ENCODE peak calls at places on chromosome X, in five cellular contexts. H is WTC11, M is H1, F is HepG2, D is GM12878. V is an unnamed sample.

GRCh38 chrX:151871244-151871643 is 41.4 kb upstream of the MAGEA4 start:
- DNase-seq in H (no peak), M (no peak), F (peak), D (no peak), V (no peak)

GRCh38 chrX:120299928-120300327 is 11.3 kb downstream of the TMEM255A start:
- DNase-seq in H (no peak), M (no peak), F (peak), D (no peak), V (peak)

GRCh38 chrX:30504309-30504708 is 73.3 kb downstream of the TASL start:
- DNase-seq in H (no peak), M (no peak), F (peak), D (peak), V (peak)

GRCh38 chrX:13131511-13132137 is 87.2 kb upstream of the FAM9C start:
- DNase-seq in H (no peak), M (no peak), F (peak), D (no peak), V (no peak)

GRCh38 chrX:102651242-102651967 is at the start of gene GPRASP1:
- DNase-seq in H (peak), M (peak), F (no peak), D (no peak), V (no peak)

GRCh38 chrX:12958059-12958458 is 16.9 kb upstream of the TMSB4X start:
- DNase-seq in H (no peak), M (no peak), F (no peak), D (peak), V (no peak)

GRCh38 chrX:113962338-113962737 is 621.5 kb upstream of the HTR2C start:
- DNase-seq in H (no peak), M (no peak), F (no peak), D (no peak), V (no peak)

GRCh38 chrX:136880003-136880451 is 498 bp downstream of the RBMX start:
- DNase-seq in H (no peak), M (peak), F (no peak), D (no peak), V (peak)

GRCh38 chrX:125295337-125295736 is 24.3 kb upstream of the TEX13C start:
- DNase-seq in H (no peak), M (no peak), F (no peak), D (no peak), V (no peak)

GRCh38 chrX:130994671-130995070 is 63.5 kb upstream of the ARHGAP36 start:
- DNase-seq in H (peak), M (peak), F (no peak), D (no peak), V (peak)

GRCh38 chrX:37873220-37873619 is 25.8 kb upstream of the DYNLT3 start:
- DNase-seq in H (no peak), M (no peak), F (no peak), D (no peak), V (no peak)

GRCh38 chrX:12895856-12896255 is 10.6 kb upstream of the TLR8 start:
- DNase-seq in H (no peak), M (no peak), F (no peak), D (no peak), V (no peak)

GRCh38 chrX:76228499-76228898 is 55.6 kb downstream of the PBDC1 start:
- DNase-seq in H (no peak), M (no peak), F (no peak), D (no peak), V (no peak)

GRCh38 chrX:112672788-112673560 is 6.8 kb downstream of the LHFPL1 start:
- DNase-seq in H (no peak), M (no peak), F (no peak), D (no peak), V (no peak)

GRCh38 chrX:30153881-30154260 is 61.5 kb upstream of the MAGEB2 start:
- DNase-seq in H (no peak), M (no peak), F (no peak), D (no peak), V (no peak)

GRCh38 chrX:133655262-133655913 is 240.1 kb upstream of the GPC4 start:
- DNase-seq in H (no peak), M (no peak), F (no peak), D (no peak), V (no peak)

GRCh38 chrX:24874604-24875247 is 141.0 kb downstream of the ARX start:
- DNase-seq in H (peak), M (no peak), F (no peak), D (no peak), V (no peak)

GRCh38 chrX:17535229-17535628 is 160.2 kb downstream of the NHS start:
- DNase-seq in H (peak), M (peak), F (peak), D (no peak), V (peak)

GRCh38 chrX:8879750-8880149 is 78.6 kb upstream of the FAM9A start:
- DNase-seq in H (peak), M (peak), F (peak), D (no peak), V (peak)

GRCh38 chrX:72395252-72395651 is 89.5 kb upstream of the CITED1 start:
- DNase-seq in H (no peak), M (no peak), F (no peak), D (no peak), V (no peak)

GRCh38 chrX:46298821-46299220 is 246.4 kb downstream of the ZNF674 start:
- DNase-seq in H (no peak), M (no peak), F (no peak), D (no peak), V (no peak)

GRCh38 chrX:41720125-41720780 is 3.7 kb upstream of the GPR82 start:
- DNase-seq in H (no peak), M (no peak), F (no peak), D (peak), V (no peak)

GRCh38 chrX:87167841-87168240 is 349.8 kb upstream of the KLHL4 start:
- DNase-seq in H (no peak), M (no peak), F (no peak), D (no peak), V (no peak)

GRCh38 chrX:151206871-151207270 is 30.5 kb downstream of the GPR50 start:
- DNase-seq in H (no peak), M (no peak), F (no peak), D (no peak), V (no peak)

GRCh38 chrX:27815209-27815608 is 7.4 kb downstream of the MAGEB10 start:
- DNase-seq in H (no peak), M (no peak), F (no peak), D (no peak), V (no peak)

GRCh38 chrX:56798866-56799864 is 70.1 kb downstream of the NBDY start:
- DNase-seq in H (no peak), M (peak), F (peak), D (no peak), V (no peak)

GRCh38 chrX:17703201-17703600 is 34.1 kb upstream of the SCML1 start:
- DNase-seq in H (no peak), M (no peak), F (no peak), D (no peak), V (no peak)

GRCh38 chrX:19381326-19381725 is 37.6 kb downstream of the PDHA1 start:
- DNase-seq in H (no peak), M (no peak), F (no peak), D (no peak), V (no peak)

GRCh38 chrX:69103539-69103938 is 61.7 kb downstream of the PJA1 start:
- DNase-seq in H (no peak), M (no peak), F (no peak), D (no peak), V (no peak)

GRCh38 chrX:13432776-13433605 is 113.1 kb upstream of the ATXN3L start:
- DNase-seq in H (no peak), M (no peak), F (no peak), D (no peak), V (no peak)

GRCh38 chrX:37686979-37687378 is 1.4 kb downstream of the XK start:
- DNase-seq in H (no peak), M (no peak), F (no peak), D (no peak), V (no peak)

GRCh38 chrX:3443186-3443585 is 96.7 kb upstream of the MXRA5 start:
- DNase-seq in H (no peak), M (no peak), F (no peak), D (no peak), V (no peak)

GRCh38 chrX:53445977-53446376 is 11.8 kb upstream of the HSD17B10 start:
- DNase-seq in H (peak), M (peak), F (peak), D (no peak), V (peak)

GRCh38 chrX:83819304-83819703 is 41.6 kb upstream of the CYLC1 start:
- DNase-seq in H (peak), M (no peak), F (no peak), D (no peak), V (no peak)

GRCh38 chrX:54540289-54540688 is 10.3 kb downstream of the GNL3L start:
- DNase-seq in H (no peak), M (no peak), F (no peak), D (no peak), V (no peak)

GRCh38 chrX:74493806-74494205 is 72.5 kb downstream of the SLC16A2 start:
- DNase-seq in H (peak), M (no peak), F (no peak), D (no peak), V (no peak)

GRCh38 chrX:31213941-31214340 is 142.1 kb upstream of the FTHL17 start:
- DNase-seq in H (peak), M (no peak), F (no peak), D (no peak), V (peak)

GRCh38 chrX:84339507-84340364 is 151.7 kb upstream of the RPS6KA6 start:
- DNase-seq in H (no peak), M (no peak), F (peak), D (no peak), V (peak)

GRCh38 chrX:54482839-54483593 is 13.0 kb downstream of the FGD1 start:
- DNase-seq in H (peak), M (peak), F (no peak), D (no peak), V (no peak)

GRCh38 chrX:19512961-19513360 is 2.3 kb downstream of the MAP3K15 start:
- DNase-seq in H (no peak), M (no peak), F (no peak), D (no peak), V (no peak)

GRCh38 chrX:153592966-153593688 is 5.8 kb downstream of the CCNQ start:
- DNase-seq in H (no peak), M (no peak), F (no peak), D (no peak), V (no peak)
- TF ChIP-seq ATF2 in H (no peak), M (no peak), F (no peak), D (no peak), V (no peak)

DNA sequence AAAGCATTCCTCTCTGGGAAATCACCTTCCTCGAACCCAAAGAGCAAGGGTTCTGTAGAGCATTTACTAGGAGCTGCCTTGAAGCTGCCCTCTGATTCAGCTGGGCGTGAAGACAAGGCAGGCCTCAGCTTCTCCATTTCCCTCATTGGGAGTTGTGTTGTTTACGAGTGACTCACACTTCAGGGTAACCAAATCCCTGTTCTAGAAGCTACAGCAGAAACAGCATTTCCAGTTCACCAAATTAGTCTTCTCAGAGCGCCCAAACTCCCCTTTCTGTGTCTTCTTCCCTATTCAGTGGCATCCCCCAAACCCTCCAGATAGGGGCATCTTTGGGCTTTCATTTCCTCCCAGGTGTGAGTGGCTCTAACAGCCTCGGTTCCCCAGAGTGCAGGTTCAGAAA is 858 bp upstream of the XPNPEP2 start:
- DNase-seq in H (no peak), M (no peak), F (no peak), D (no peak), V (no peak)
- TF ChIP-seq ATF2 in H (no peak), M (no peak), F (no peak), D (no peak), V (no peak)

GRCh38 chrX:15146515-15146914 is 123.4 kb downstream of the ASB9 start:
- DNase-seq in H (peak), M (peak), F (no peak), D (no peak), V (peak)
- TF ChIP-seq ATF2 in H (no peak), M (no peak), F (no peak), D (no peak), V (no peak)

GRCh38 chrX:1307626-1308340 is 28.8 kb upstream of the IL3RA start:
- DNase-seq in H (no peak), M (no peak), F (no peak), D (no peak), V (no peak)
- TF ChIP-seq ATF2 in H (no peak), M (no peak), F (no peak), D (no peak), V (no peak)

DNA sequence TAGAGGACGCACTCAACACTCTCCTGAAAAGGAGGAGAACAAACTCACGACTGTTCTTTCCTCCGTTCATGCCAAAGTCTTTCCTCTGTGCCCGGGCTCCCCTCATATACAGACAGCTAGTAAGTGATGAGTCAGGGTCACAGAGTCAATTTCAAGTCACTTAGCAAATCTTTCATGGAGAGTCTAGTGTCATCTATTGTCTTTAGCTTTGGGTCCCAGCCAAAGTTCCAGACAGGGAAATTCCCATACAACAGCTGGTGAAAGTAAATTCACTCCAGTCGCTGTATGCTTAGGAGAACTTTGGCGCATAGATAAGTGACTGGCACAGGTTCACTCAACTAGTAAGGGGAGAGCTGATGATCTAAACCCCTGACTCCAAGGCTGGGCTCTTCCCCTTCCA is 226.5 kb downstream of the MID1 start:
- DNase-seq in H (no peak), M (no peak), F (peak), D (no peak), V (no peak)
- TF ChIP-seq ATF2 in H (no peak), M (no peak), F (no peak), D (no peak), V (no peak)

DNA sequence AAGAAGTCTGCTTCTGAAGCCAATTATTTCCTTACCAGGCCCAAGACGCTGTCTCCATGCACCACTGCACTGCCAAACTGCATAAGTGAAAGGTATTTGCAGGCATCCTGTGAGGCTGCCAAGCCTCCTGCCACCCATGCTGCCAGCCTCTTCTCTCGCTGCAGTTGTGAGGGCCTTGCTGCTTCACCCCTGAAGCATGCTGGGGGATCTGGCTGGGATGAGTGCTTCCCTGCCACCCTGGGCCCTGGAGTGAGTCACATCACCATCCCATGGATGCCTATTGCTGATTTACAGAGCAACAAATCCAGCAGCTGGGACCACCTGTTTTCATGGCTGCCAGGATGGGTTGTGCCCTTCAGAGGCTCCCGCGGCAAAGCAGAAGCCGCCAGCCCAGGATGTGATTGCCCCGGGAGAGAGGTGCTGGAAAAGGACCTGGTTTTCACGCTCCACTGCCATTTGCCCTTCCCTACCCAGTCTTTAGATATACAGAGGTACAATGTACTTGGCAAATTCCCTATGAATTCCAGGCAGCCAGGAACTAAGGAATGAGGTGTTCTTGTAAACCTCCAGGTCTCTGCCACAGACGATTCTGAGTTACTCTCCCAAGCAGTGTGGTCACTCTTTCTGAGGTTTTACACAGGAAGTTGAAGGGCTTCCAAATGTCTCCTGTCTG is 41.5 kb upstream of the PTCHD1 start:
- DNase-seq in H (no peak), M (no peak), F (no peak), D (no peak), V (no peak)
- TF ChIP-seq ATF2 in H (no peak), M (no peak), F (no peak), D (no peak), V (no peak)

V was measured in K562.